ENCODE peak calls at places on chromosome 18, in eight cellular contexts. P is brain microvascular endothelial cell, Q is AG04449, M is iPS DF 6.9, T is GM12865, U is choroid plexus epithelial cell, E is breast epithelium, A is AG04450. V is an unnamed sample.

GRCh38 chr18:3347286-3347803 is 85.4 kb downstream of the MYL12B start:
- DNase-seq in P (no peak), Q (no peak), M (no peak), T (no peak), U (no peak), E (no peak), A (no peak), V (no peak)

GRCh38 chr18:46474487-46475366 is 182.3 kb downstream of the LOXHD1 start:
- DNase-seq in P (no peak), Q (no peak), M (no peak), T (peak), U (no peak), E (no peak), A (no peak), V (no peak)

GRCh38 chr18:26383454-26384270 is 157.4 kb downstream of the TAF4B start:
- DNase-seq in P (peak), Q (no peak), M (peak), T (peak), U (peak), E (no peak), A (no peak), V (peak)

GRCh38 chr18:23890589-23890988 is 124.0 kb upstream of the TTC39C start:
- DNase-seq in P (peak), Q (no peak), M (no peak), T (no peak), U (peak), E (no peak), A (no peak), V (no peak)

GRCh38 chr18:46625069-46625468 is 32.0 kb downstream of the LOXHD1 start:
- DNase-seq in P (no peak), Q (no peak), M (no peak), T (no peak), U (no peak), E (no peak), A (no peak), V (no peak)

GRCh38 chr18:33282709-33283333 is 157.7 kb downstream of the CCDC178 start:
- DNase-seq in P (no peak), Q (no peak), M (no peak), T (no peak), U (no peak), E (no peak), A (no peak), V (no peak)

GRCh38 chr18:31666055-31666454 is 18.3 kb downstream of the B4GALT6 start:
- DNase-seq in P (no peak), Q (no peak), M (no peak), T (no peak), U (no peak), E (no peak), A (no peak), V (no peak)

GRCh38 chr18:55404811-55405654 is 183.0 kb downstream of the TCF4 start:
- DNase-seq in P (no peak), Q (no peak), M (no peak), T (no peak), U (peak), E (no peak), A (no peak), V (no peak)

GRCh38 chr18:61892683-61893303 is at the start of gene RNF152:
- DNase-seq in P (no peak), Q (no peak), M (no peak), T (peak), U (peak), E (no peak), A (no peak), V (no peak)

GRCh38 chr18:24792164-24792563 is 331.7 kb downstream of the HRH4 start:
- DNase-seq in P (no peak), Q (no peak), M (no peak), T (no peak), U (no peak), E (no peak), A (no peak), V (no peak)

GRCh38 chr18:1564793-1565192 is 660.1 kb downstream of the ADCYAP1 start:
- DNase-seq in P (no peak), Q (no peak), M (no peak), T (no peak), U (no peak), E (no peak), A (no peak), V (no peak)

GRCh38 chr18:6997802-6998201 is 119.8 kb downstream of the LAMA1 start:
- DNase-seq in P (no peak), Q (no peak), M (no peak), T (no peak), U (peak), E (no peak), A (no peak), V (no peak)

GRCh38 chr18:49694402-49694801 is 118.9 kb downstream of the ACAA2 start:
- DNase-seq in P (no peak), Q (no peak), M (no peak), T (no peak), U (no peak), E (no peak), A (no peak), V (no peak)

GRCh38 chr18:79866889-79867574 is 69.3 kb downstream of the KCNG2 start:
- DNase-seq in P (peak), Q (no peak), M (no peak), T (no peak), U (peak), E (no peak), A (no peak), V (no peak)

GRCh38 chr18:76764296-76764901 is 58.0 kb upstream of the ZNF236 start:
- DNase-seq in P (no peak), Q (no peak), M (no peak), T (peak), U (no peak), E (no peak), A (no peak), V (no peak)

GRCh38 chr18:35508746-35509338 is 11.1 kb upstream of the INO80C start:
- DNase-seq in P (no peak), Q (no peak), M (no peak), T (no peak), U (peak), E (no peak), A (no peak), V (no peak)

GRCh38 chr18:73232933-73233332 is 365.1 kb upstream of the NETO1 start:
- DNase-seq in P (no peak), Q (no peak), M (no peak), T (peak), U (no peak), E (no peak), A (no peak), V (no peak)

GRCh38 chr18:46067431-46068007 is 4.5 kb downstream of the PSTPIP2 start:
- DNase-seq in P (no peak), Q (no peak), M (no peak), T (peak), U (peak), E (no peak), A (no peak), V (no peak)

GRCh38 chr18:70322385-70322784 is 33.5 kb downstream of the SOCS6 start:
- DNase-seq in P (no peak), Q (no peak), M (no peak), T (no peak), U (no peak), E (no peak), A (no peak), V (no peak)

GRCh38 chr18:3074094-3074493 is 61.1 kb upstream of the LPIN2 start:
- DNase-seq in P (no peak), Q (no peak), M (no peak), T (no peak), U (no peak), E (no peak), A (no peak), V (no peak)

GRCh38 chr18:63850010-63850409 is 37.5 kb upstream of the SERPINB2 start:
- DNase-seq in P (peak), Q (no peak), M (peak), T (peak), U (peak), E (no peak), A (no peak), V (peak)

GRCh38 chr18:46007165-46007564 is 40.0 kb upstream of the EPG5 start:
- DNase-seq in P (no peak), Q (no peak), M (no peak), T (no peak), U (no peak), E (no peak), A (no peak), V (no peak)

GRCh38 chr18:48932462-48932818 is 18.3 kb downstream of the SMAD7 start:
- DNase-seq in P (no peak), Q (no peak), M (no peak), T (no peak), U (no peak), E (no peak), A (no peak), V (no peak)

DNA sequence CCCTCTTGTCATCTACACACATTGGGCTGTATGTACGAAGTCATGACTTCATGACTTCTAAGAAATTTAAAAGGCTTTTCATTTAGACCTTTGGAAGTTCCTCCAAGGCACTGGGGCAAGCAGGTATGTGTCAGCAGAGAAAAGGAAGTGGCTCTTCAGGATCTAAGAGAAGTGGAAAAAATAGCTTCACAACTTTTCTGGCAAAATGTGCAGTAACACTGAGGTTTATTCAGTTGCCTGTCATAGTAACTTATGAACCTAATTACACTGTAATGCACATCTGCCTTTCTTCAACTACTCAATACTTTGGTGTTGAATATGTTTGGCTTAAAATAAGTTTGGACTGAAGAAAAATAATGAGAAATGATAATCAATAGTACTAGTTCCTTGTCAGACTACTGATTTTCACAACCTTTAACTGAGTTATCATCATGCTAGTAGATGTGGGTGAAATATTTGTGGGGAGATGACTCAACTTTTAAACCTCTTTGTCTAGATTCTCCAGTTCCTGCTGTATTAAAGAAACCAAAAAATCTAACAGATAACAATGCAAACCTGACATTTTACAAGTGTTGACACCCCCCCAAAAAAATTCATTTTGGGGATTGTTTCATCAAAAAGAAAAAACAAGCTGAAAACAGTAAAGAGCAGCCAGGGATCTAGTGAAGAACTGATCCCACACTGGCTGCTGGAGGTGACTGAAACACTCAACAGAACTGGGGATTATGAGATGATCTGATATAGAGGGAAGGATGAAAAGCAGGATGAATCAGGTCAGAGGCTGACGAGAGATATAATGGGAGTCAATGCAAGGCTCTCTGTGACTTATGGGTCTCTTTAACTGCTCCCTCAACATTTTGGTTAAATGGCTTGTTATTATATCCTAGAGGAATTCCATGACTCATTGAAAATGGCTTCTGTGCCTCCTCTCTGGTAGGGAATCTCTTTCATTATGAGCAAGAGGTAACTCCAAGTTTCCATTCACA is 84.6 kb downstream of the COLEC12 start:
- DNase-seq in P (peak), Q (no peak), M (no peak), T (no peak), U (peak), E (no peak), A (no peak), V (no peak)
- H3K4me3 ChIP-seq in P (no peak), Q (no peak), M (no peak), T (no peak), U (no peak), E (no peak), A (no peak), V (no peak)

GRCh38 chr18:9711361-9712129 is 3.4 kb downstream of the RAB31 start:
- DNase-seq in P (no peak), Q (no peak), M (no peak), T (peak), U (no peak), E (peak), A (no peak), V (no peak)
- H3K4me3 ChIP-seq in P (no peak), Q (no peak), M (no peak), T (peak), U (peak), E (no peak), A (no peak), V (no peak)

DNA sequence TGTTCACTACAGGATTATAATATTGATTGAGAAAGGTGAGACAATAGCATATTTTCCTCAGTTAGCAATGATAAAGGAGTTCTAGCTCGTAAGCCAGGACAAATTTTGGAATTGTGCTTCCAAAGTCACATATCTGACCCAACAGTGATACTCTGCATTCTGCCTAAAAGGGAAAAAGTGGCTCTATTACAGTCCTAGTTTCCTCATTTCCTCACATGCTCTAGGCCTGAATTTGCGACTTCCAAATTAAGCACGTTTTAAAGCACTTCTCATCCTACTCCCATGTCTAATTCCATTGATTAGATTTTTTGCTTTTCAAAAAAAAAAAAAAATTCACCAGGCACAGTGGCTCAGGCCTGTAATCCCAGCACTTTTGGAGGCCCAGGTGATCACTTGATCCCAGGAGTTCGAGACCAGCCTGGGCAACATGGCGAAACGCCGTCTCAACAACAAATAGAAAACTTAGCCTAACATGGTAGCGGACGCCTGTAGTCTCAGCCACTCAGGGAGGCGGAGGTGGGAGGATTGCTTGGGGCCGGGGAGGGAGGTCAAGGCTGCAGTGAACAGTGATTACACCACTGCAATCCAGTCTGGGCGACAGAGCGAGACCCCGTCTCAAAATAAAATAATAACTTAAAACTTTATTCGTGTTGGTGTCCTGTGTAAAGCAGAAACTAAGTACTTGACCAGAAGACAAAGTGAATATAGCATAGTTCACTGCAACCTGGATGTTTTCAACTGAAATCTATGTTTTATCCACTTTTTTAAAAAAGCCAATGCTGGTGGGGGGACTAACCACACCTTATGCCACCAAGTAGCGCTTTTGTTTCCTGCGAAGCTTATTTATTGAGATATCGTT is 1.5 kb downstream of the ESCO1 start:
- DNase-seq in P (no peak), Q (no peak), M (no peak), T (peak), U (no peak), E (no peak), A (no peak), V (no peak)
- H3K4me3 ChIP-seq in P (peak), Q (peak), M (peak), T (peak), U (peak), E (peak), A (peak), V (peak)

DNA sequence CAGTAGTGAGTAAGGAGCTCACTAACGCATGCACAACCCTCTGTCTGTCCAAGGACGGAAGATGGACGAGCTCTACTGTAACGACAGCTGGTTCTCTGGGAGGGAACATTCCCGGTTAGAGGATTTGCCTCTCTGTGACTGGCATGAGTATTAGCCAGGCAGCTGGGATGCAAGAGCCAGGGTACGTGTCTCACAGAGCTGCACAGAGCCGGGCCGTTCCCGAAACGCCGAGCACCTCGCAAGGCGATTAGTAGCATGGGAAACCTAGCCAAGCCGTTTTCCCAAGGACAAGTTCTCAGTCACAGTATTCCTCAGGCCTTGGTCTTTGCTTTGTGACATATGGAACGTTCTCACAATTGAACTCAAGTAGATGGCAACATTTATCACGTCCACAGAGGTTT is 94.7 kb downstream of the MTCL1 start:
- DNase-seq in P (no peak), Q (peak), M (no peak), T (no peak), U (no peak), E (no peak), A (peak), V (peak)
- H3K4me3 ChIP-seq in P (no peak), Q (no peak), M (no peak), T (no peak), U (no peak), E (no peak), A (no peak), V (no peak)

DNA sequence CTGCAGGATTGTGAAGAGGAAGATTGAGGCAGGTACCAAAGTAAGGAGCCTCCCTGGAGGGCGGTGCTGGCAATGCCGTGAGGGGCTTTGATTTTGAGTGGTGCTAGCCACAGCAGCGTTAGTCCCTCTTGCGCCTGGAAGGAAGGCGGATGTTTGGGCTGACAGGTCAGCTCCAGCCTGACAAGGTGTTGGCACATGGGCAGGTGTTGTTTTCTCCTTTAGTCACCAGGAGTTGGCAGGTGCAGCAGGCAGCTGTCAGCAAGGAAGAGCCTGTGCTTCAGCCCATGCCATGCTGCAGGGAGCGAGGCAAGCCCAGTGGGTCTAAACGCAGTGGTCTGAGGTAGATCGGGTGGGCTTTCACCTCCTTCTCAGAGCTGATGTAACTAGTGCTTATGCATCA is 8.5 kb downstream of the SEC11C start:
- DNase-seq in P (no peak), Q (no peak), M (no peak), T (no peak), U (no peak), E (peak), A (no peak), V (no peak)
- H3K4me3 ChIP-seq in P (no peak), Q (no peak), M (no peak), T (no peak), U (no peak), E (no peak), A (no peak), V (no peak)

V was measured in skeletal muscle cell.